ENCODE peak calls at places on chromosomes 1 and 21, in six cellular contexts. One of them, this sample, is unnamed.
A peak's percentile ranks its signal among the peaks of the same experiment; 100 is the strongest.

GRCh38 chr1:244862699-244863490 is 1.4 kb downstream of the HNRNPU start:
- DNase-seq in ovary: peak; percentile 98
- DNase-seq in BJ: peak; percentile 53
- DNase-seq in stimulated activated CD8-positive, alpha-beta memory T cell treated with anti-CD3 and anti-CD28 coated beads, Interleukin-15, amount 100 ng/mL, for 1 hour: peak; percentile 93
- DNase-seq in amygdala: peak; percentile 91
- DNase-seq in central memory CD8-positive, alpha-beta T cell: peak; percentile 93
- DNase-seq in this sample: peak; percentile 98

GRCh38 chr1:205920159-205920558 is 23.1 kb downstream of the SLC26A9 start:
- DNase-seq in ovary: no peak
- DNase-seq in BJ: no peak
- DNase-seq in stimulated activated CD8-positive, alpha-beta memory T cell treated with anti-CD3 and anti-CD28 coated beads, Interleukin-15, amount 100 ng/mL, for 1 hour: no peak
- DNase-seq in amygdala: no peak
- DNase-seq in central memory CD8-positive, alpha-beta T cell: no peak
- DNase-seq in this sample: peak; percentile 2

GRCh38 chr1:245686446-245687030 is 531.8 kb downstream of the KIF26B start:
- DNase-seq in ovary: no peak
- DNase-seq in central memory CD8-positive, alpha-beta T cell: no peak
- DNase-seq in BJ: no peak
- DNase-seq in amygdala: no peak
- DNase-seq in stimulated activated CD8-positive, alpha-beta memory T cell treated with anti-CD3 and anti-CD28 coated beads, Interleukin-15, amount 100 ng/mL, for 1 hour: no peak
- DNase-seq in this sample: peak; percentile 34

GRCh38 chr1:31441970-31442647 is 29.1 kb downstream of the SERINC2 start:
- DNase-seq in ovary: no peak
- DNase-seq in amygdala: no peak
- DNase-seq in BJ: no peak
- DNase-seq in stimulated activated CD8-positive, alpha-beta memory T cell treated with anti-CD3 and anti-CD28 coated beads, Interleukin-15, amount 100 ng/mL, for 1 hour: no peak
- DNase-seq in central memory CD8-positive, alpha-beta T cell: no peak
- DNase-seq in this sample: no peak

GRCh38 chr1:94258873-94259331 is 21.5 kb upstream of the ARHGAP29 start:
- DNase-seq in amygdala: no peak
- DNase-seq in ovary: no peak
- DNase-seq in stimulated activated CD8-positive, alpha-beta memory T cell treated with anti-CD3 and anti-CD28 coated beads, Interleukin-15, amount 100 ng/mL, for 1 hour: no peak
- DNase-seq in BJ: peak; percentile 95
- DNase-seq in central memory CD8-positive, alpha-beta T cell: no peak
- DNase-seq in this sample: no peak

GRCh38 chr21:22174746-22175145 is 1176.5 kb downstream of the NCAM2 start:
- DNase-seq in ovary: no peak
- DNase-seq in amygdala: no peak
- DNase-seq in stimulated activated CD8-positive, alpha-beta memory T cell treated with anti-CD3 and anti-CD28 coated beads, Interleukin-15, amount 100 ng/mL, for 1 hour: no peak
- DNase-seq in central memory CD8-positive, alpha-beta T cell: no peak
- DNase-seq in BJ: no peak
- DNase-seq in this sample: no peak

GRCh38 chr1:160662888-160663287 is 16.0 kb upstream of the SLAMF1 start:
- DNase-seq in amygdala: no peak
- DNase-seq in ovary: no peak
- DNase-seq in central memory CD8-positive, alpha-beta T cell: no peak
- DNase-seq in BJ: no peak
- DNase-seq in stimulated activated CD8-positive, alpha-beta memory T cell treated with anti-CD3 and anti-CD28 coated beads, Interleukin-15, amount 100 ng/mL, for 1 hour: no peak
- DNase-seq in this sample: no peak

GRCh38 chr1:1100296-1100695 is 15.6 kb downstream of the C1orf159 start:
- DNase-seq in ovary: peak; percentile 3
- DNase-seq in central memory CD8-positive, alpha-beta T cell: no peak
- DNase-seq in BJ: no peak
- DNase-seq in stimulated activated CD8-positive, alpha-beta memory T cell treated with anti-CD3 and anti-CD28 coated beads, Interleukin-15, amount 100 ng/mL, for 1 hour: no peak
- DNase-seq in amygdala: no peak
- DNase-seq in this sample: no peak

GRCh38 chr1:25360596-25361581 is 22.8 kb downstream of the TMEM50A start:
- DNase-seq in amygdala: no peak
- DNase-seq in stimulated activated CD8-positive, alpha-beta memory T cell treated with anti-CD3 and anti-CD28 coated beads, Interleukin-15, amount 100 ng/mL, for 1 hour: no peak
- DNase-seq in BJ: no peak
- DNase-seq in ovary: no peak
- DNase-seq in central memory CD8-positive, alpha-beta T cell: no peak
- DNase-seq in this sample: no peak

GRCh38 chr1:4562321-4562720 is 92.1 kb upstream of the AJAP1 start:
- DNase-seq in stimulated activated CD8-positive, alpha-beta memory T cell treated with anti-CD3 and anti-CD28 coated beads, Interleukin-15, amount 100 ng/mL, for 1 hour: no peak
- DNase-seq in ovary: no peak
- DNase-seq in amygdala: no peak
- DNase-seq in central memory CD8-positive, alpha-beta T cell: no peak
- DNase-seq in BJ: no peak
- DNase-seq in this sample: no peak

GRCh38 chr1:225146478-225146877 is 217.0 kb downstream of the DNAH14 start:
- DNase-seq in stimulated activated CD8-positive, alpha-beta memory T cell treated with anti-CD3 and anti-CD28 coated beads, Interleukin-15, amount 100 ng/mL, for 1 hour: no peak
- DNase-seq in ovary: no peak
- DNase-seq in central memory CD8-positive, alpha-beta T cell: no peak
- DNase-seq in amygdala: no peak
- DNase-seq in BJ: no peak
- DNase-seq in this sample: no peak

GRCh38 chr1:17675681-17676243 is 79.4 kb upstream of the ACTL8 start:
- DNase-seq in amygdala: no peak
- DNase-seq in ovary: no peak
- DNase-seq in BJ: no peak
- DNase-seq in central memory CD8-positive, alpha-beta T cell: no peak
- DNase-seq in stimulated activated CD8-positive, alpha-beta memory T cell treated with anti-CD3 and anti-CD28 coated beads, Interleukin-15, amount 100 ng/mL, for 1 hour: no peak
- DNase-seq in this sample: no peak

GRCh38 chr1:10679521-10680220 is 116.8 kb downstream of the CASZ1 start:
- DNase-seq in ovary: no peak
- DNase-seq in BJ: no peak
- DNase-seq in amygdala: no peak
- DNase-seq in central memory CD8-positive, alpha-beta T cell: no peak
- DNase-seq in stimulated activated CD8-positive, alpha-beta memory T cell treated with anti-CD3 and anti-CD28 coated beads, Interleukin-15, amount 100 ng/mL, for 1 hour: no peak
- DNase-seq in this sample: no peak

GRCh38 chr21:32726742-32727477 is 903 bp downstream of the SYNJ1 start:
- DNase-seq in stimulated activated CD8-positive, alpha-beta memory T cell treated with anti-CD3 and anti-CD28 coated beads, Interleukin-15, amount 100 ng/mL, for 1 hour: peak; percentile 7
- DNase-seq in central memory CD8-positive, alpha-beta T cell: no peak
- DNase-seq in amygdala: peak; percentile 29
- DNase-seq in BJ: no peak
- DNase-seq in ovary: no peak
- DNase-seq in this sample: peak; percentile 67

GRCh38 chr1:11516961-11517635 is 38.1 kb downstream of the DISP3 start:
- DNase-seq in stimulated activated CD8-positive, alpha-beta memory T cell treated with anti-CD3 and anti-CD28 coated beads, Interleukin-15, amount 100 ng/mL, for 1 hour: no peak
- DNase-seq in ovary: peak; percentile 13
- DNase-seq in BJ: no peak
- DNase-seq in amygdala: no peak
- DNase-seq in central memory CD8-positive, alpha-beta T cell: no peak
- DNase-seq in this sample: peak; percentile 30

GRCh38 chr1:12232221-12232620 is 2.4 kb downstream of the VPS13D start:
- DNase-seq in ovary: no peak
- DNase-seq in stimulated activated CD8-positive, alpha-beta memory T cell treated with anti-CD3 and anti-CD28 coated beads, Interleukin-15, amount 100 ng/mL, for 1 hour: no peak
- DNase-seq in central memory CD8-positive, alpha-beta T cell: no peak
- DNase-seq in amygdala: no peak
- DNase-seq in BJ: no peak
- DNase-seq in this sample: no peak

GRCh38 chr21:30468912-30469812 is 11.0 kb downstream of the KRTAP19-1 start:
- DNase-seq in ovary: no peak
- DNase-seq in BJ: no peak
- DNase-seq in central memory CD8-positive, alpha-beta T cell: no peak
- DNase-seq in amygdala: no peak
- DNase-seq in stimulated activated CD8-positive, alpha-beta memory T cell treated with anti-CD3 and anti-CD28 coated beads, Interleukin-15, amount 100 ng/mL, for 1 hour: no peak
- DNase-seq in this sample: no peak

GRCh38 chr1:14922942-14923341 is 230.6 kb upstream of the TMEM51 start:
- DNase-seq in amygdala: no peak
- DNase-seq in central memory CD8-positive, alpha-beta T cell: no peak
- DNase-seq in BJ: no peak
- DNase-seq in ovary: no peak
- DNase-seq in stimulated activated CD8-positive, alpha-beta memory T cell treated with anti-CD3 and anti-CD28 coated beads, Interleukin-15, amount 100 ng/mL, for 1 hour: no peak
- DNase-seq in this sample: no peak

GRCh38 chr21:38120984-38121855 is 135.6 kb upstream of the KCNJ15 start:
- DNase-seq in amygdala: no peak
- DNase-seq in BJ: no peak
- DNase-seq in central memory CD8-positive, alpha-beta T cell: no peak
- DNase-seq in stimulated activated CD8-positive, alpha-beta memory T cell treated with anti-CD3 and anti-CD28 coated beads, Interleukin-15, amount 100 ng/mL, for 1 hour: no peak
- DNase-seq in ovary: no peak
- DNase-seq in this sample: no peak

GRCh38 chr1:209839875-209840491 is 12.2 kb downstream of the UTP25 start:
- DNase-seq in central memory CD8-positive, alpha-beta T cell: no peak
- DNase-seq in amygdala: no peak
- DNase-seq in ovary: no peak
- DNase-seq in stimulated activated CD8-positive, alpha-beta memory T cell treated with anti-CD3 and anti-CD28 coated beads, Interleukin-15, amount 100 ng/mL, for 1 hour: no peak
- DNase-seq in BJ: peak; percentile 70
- DNase-seq in this sample: no peak

GRCh38 chr1:212542761-212543187 is 65.8 kb upstream of the ATF3 start:
- DNase-seq in BJ: no peak
- DNase-seq in central memory CD8-positive, alpha-beta T cell: no peak
- DNase-seq in amygdala: no peak
- DNase-seq in ovary: no peak
- DNase-seq in stimulated activated CD8-positive, alpha-beta memory T cell treated with anti-CD3 and anti-CD28 coated beads, Interleukin-15, amount 100 ng/mL, for 1 hour: no peak
- DNase-seq in this sample: no peak